ENCODE peak calls at places on chromosomes 2 and 18, in seven cellular contexts. E is body of pancreas, K is M059J, I is amygdala, N is foreskin fibroblast, X is NCI-H774, V is esophagus squamous epithelium. J is an unnamed sample.

GRCh38 chr2:191910518-191910917 is 63.6 kb upstream of the CAVIN2 start:
- DNase-seq in E (no peak), K (peak; percentile 69), I (no peak), N (peak; percentile 82), X (no peak), V (no peak), J (no peak)

GRCh38 chr2:67899187-67899586 is 163.6 kb downstream of the C1D start:
- DNase-seq in E (peak; percentile 25), K (peak; percentile 81), I (no peak), N (no peak), X (peak; percentile 35), V (no peak), J (no peak)

GRCh38 chr2:162072181-162072702 is 1.8 kb downstream of the DPP4 start:
- DNase-seq in E (no peak), K (peak; percentile 73), I (no peak), N (peak; percentile 73), X (no peak), V (no peak), J (no peak)

GRCh38 chr2:164722604-164723338 is 101.5 kb upstream of the GRB14 start:
- DNase-seq in E (no peak), K (no peak), I (no peak), N (peak; percentile 34), X (no peak), V (no peak), J (no peak)

GRCh38 chr2:225056330-225057073 is 14.2 kb upstream of the DOCK10 start:
- DNase-seq in E (no peak), K (peak; percentile 70), I (no peak), N (peak; percentile 52), X (no peak), V (no peak), J (no peak)

GRCh38 chr18:36511791-36512352 is 214.4 kb downstream of the FHOD3 start:
- DNase-seq in E (no peak), K (peak; percentile 49), I (no peak), N (no peak), X (no peak), V (no peak), J (peak; percentile 24)

GRCh38 chr18:51575171-51575570 is 377.7 kb upstream of the MEX3C start:
- DNase-seq in E (no peak), K (no peak), I (no peak), N (no peak), X (no peak), V (no peak), J (no peak)

GRCh38 chr2:177449159-177449558 is 56.6 kb downstream of the AGPS start:
- DNase-seq in E (no peak), K (no peak), I (no peak), N (no peak), X (no peak), V (no peak), J (no peak)

GRCh38 chr2:229335877-229336346 is 64.8 kb upstream of the PID1 start:
- DNase-seq in E (no peak), K (no peak), I (no peak), N (peak; percentile 60), X (no peak), V (no peak), J (peak; percentile 16)

GRCh38 chr2:2800001-2800400 is 468.9 kb upstream of the MYT1L start:
- DNase-seq in E (no peak), K (no peak), I (no peak), N (no peak), X (no peak), V (no peak), J (no peak)

GRCh38 chr18:68177807-68178702 is 536.9 kb downstream of the TMX3 start:
- DNase-seq in E (no peak), K (peak; percentile 99), I (no peak), N (peak; percentile 94), X (peak; percentile 67), V (no peak), J (no peak)

GRCh38 chr2:2293527-2294089 is 37.5 kb downstream of the MYT1L start:
- DNase-seq in E (no peak), K (no peak), I (no peak), N (no peak), X (no peak), V (no peak), J (no peak)

GRCh38 chr2:6429210-6429986 is 436.3 kb downstream of the CMPK2 start:
- DNase-seq in E (no peak), K (no peak), I (no peak), N (no peak), X (no peak), V (no peak), J (no peak)

GRCh38 chr2:100750143-100750542 is 69.8 kb upstream of the NPAS2 start:
- DNase-seq in E (no peak), K (no peak), I (no peak), N (no peak), X (no peak), V (no peak), J (no peak)

GRCh38 chr2:237264480-237265219 is 149.3 kb downstream of the COL6A3 start:
- DNase-seq in E (no peak), K (no peak), I (no peak), N (peak; percentile 87), X (no peak), V (no peak), J (no peak)

GRCh38 chr18:73462092-73462491 is 594.3 kb upstream of the NETO1 start:
- DNase-seq in E (no peak), K (peak; percentile 74), I (no peak), N (peak; percentile 86), X (no peak), V (no peak), J (no peak)

GRCh38 chr2:28296243-28296642 is 96.4 kb upstream of the FOSL2 start:
- DNase-seq in E (no peak), K (peak; percentile 88), I (no peak), N (peak; percentile 81), X (no peak), V (no peak), J (no peak)

GRCh38 chr2:39938035-39938835 is 159.2 kb upstream of the THUMPD2 start:
- DNase-seq in E (no peak), K (peak; percentile 88), I (no peak), N (peak; percentile 90), X (no peak), V (no peak), J (no peak)

GRCh38 chr18:48913201-48913600 is 37.6 kb downstream of the SMAD7 start:
- DNase-seq in E (no peak), K (no peak), I (no peak), N (no peak), X (no peak), V (no peak), J (no peak)

GRCh38 chr2:2810504-2810903 is 479.4 kb upstream of the MYT1L start:
- DNase-seq in E (no peak), K (no peak), I (no peak), N (no peak), X (no peak), V (no peak), J (no peak)

GRCh38 chr18:29840101-29840500 is 1202.4 kb downstream of the DSC3 start:
- DNase-seq in E (no peak), K (peak; percentile 73), I (no peak), N (peak; percentile 6), X (no peak), V (no peak), J (no peak)

GRCh38 chr18:25646971-25647370 is 295.0 kb upstream of the ZNF521 start:
- DNase-seq in E (no peak), K (peak; percentile 84), I (no peak), N (peak; percentile 72), X (no peak), V (no peak), J (no peak)

GRCh38 chr2:161416633-161417427 is 733 bp downstream of the TBR1 start:
- DNase-seq in E (no peak), K (no peak), I (no peak), N (no peak), X (no peak), V (no peak), J (no peak)

GRCh38 chr2:214899751-214900150 is 90.3 kb upstream of the BARD1 start:
- DNase-seq in E (no peak), K (no peak), I (no peak), N (no peak), X (peak; percentile 24), V (no peak), J (no peak)

GRCh38 chr18:56748698-56749268 is 97.6 kb downstream of the WDR7 start:
- DNase-seq in E (no peak), K (peak; percentile 43), I (no peak), N (peak; percentile 64), X (peak; percentile 12), V (no peak), J (peak; percentile 76)

GRCh38 chr2:240095556-240096523 is 40.3 kb downstream of the COPS9 start:
- DNase-seq in E (no peak), K (no peak), I (no peak), N (peak; percentile 22), X (no peak), V (no peak), J (no peak)

GRCh38 chr18:37565138-37565984 is at the start of gene CELF4:
- DNase-seq in E (peak; percentile 20), K (peak; percentile 13), I (no peak), N (peak; percentile 37), X (peak; percentile 72), V (no peak), J (peak; percentile 88)

GRCh38 chr2:165970663-165971062 is 17.1 kb upstream of the TTC21B start:
- DNase-seq in E (no peak), K (no peak), I (no peak), N (no peak), X (no peak), V (no peak), J (no peak)

GRCh38 chr2:26653207-26654060 is 12.3 kb upstream of the CIB4 start:
- DNase-seq in E (no peak), K (no peak), I (no peak), N (no peak), X (no peak), V (no peak), J (peak; percentile 45)

GRCh38 chr2:3637692-3638455 is 20.1 kb upstream of the ALLC start:
- DNase-seq in E (peak; percentile 5), K (no peak), I (no peak), N (no peak), X (no peak), V (no peak), J (no peak)

GRCh38 chr2:175156534-175156933 is 11.5 kb downstream of the ATF2 start:
- DNase-seq in E (no peak), K (peak; percentile 22), I (no peak), N (no peak), X (no peak), V (no peak), J (no peak)

J was measured in NCI-H510A treated with DMSO at 0.1 percent for 48 hours.